ENCODE peak calls at places on chromosomes 1 and 21, in four cellular contexts. E is A549, U is iris pigment epithelial cell, T is NCI-H446 treated with DMSO at 0.1 percent for 48 hours. B is an unnamed sample.
A peak's percentile ranks its signal among the peaks of the same experiment; 100 is the strongest.

GRCh38 chr1:32948082-32948722 is 16.4 kb downstream of the RNF19B start:
- DNase-seq in E (no peak), U (no peak), T (no peak), B (no peak)

GRCh38 chr1:82160036-82160435 is 359.3 kb downstream of the ADGRL2 start:
- DNase-seq in E (no peak), U (peak; percentile 23), T (no peak), B (no peak)

GRCh38 chr1:221223281-221223680 is 344.0 kb downstream of the HLX start:
- DNase-seq in E (no peak), U (no peak), T (no peak), B (no peak)

GRCh38 chr1:168260393-168260792 is 20.3 kb upstream of the TBX19 start:
- DNase-seq in E (no peak), U (no peak), T (no peak), B (no peak)

GRCh38 chr1:58781541-58782307 is 2.1 kb downstream of the JUN start:
- DNase-seq in E (no peak), U (peak; percentile 75), T (peak; percentile 79), B (peak; percentile 57)

GRCh38 chr1:53634571-53634979 is 104.4 kb downstream of the GLIS1 start:
- DNase-seq in E (no peak), U (no peak), T (no peak), B (no peak)

GRCh38 chr1:167126811-167127210 is 32.9 kb downstream of the STYXL2 start:
- DNase-seq in E (no peak), U (no peak), T (no peak), B (no peak)

GRCh38 chr1:16348414-16349182 is 3.7 kb downstream of the FBXO42 start:
- DNase-seq in E (no peak), U (peak; percentile 85), T (no peak), B (peak; percentile 81)

GRCh38 chr1:163250382-163250974 is 47.8 kb upstream of the RGS5 start:
- DNase-seq in E (no peak), U (no peak), T (no peak), B (no peak)

GRCh38 chr21:17793675-17794123 is 25.5 kb downstream of the C21orf91 start:
- DNase-seq in E (no peak), U (peak; percentile 69), T (no peak), B (peak; percentile 35)

GRCh38 chr21:43924421-43925095 is 59.5 kb downstream of the AGPAT3 start:
- DNase-seq in E (no peak), U (no peak), T (no peak), B (no peak)

GRCh38 chr1:180841460-180841859 is 71.2 kb upstream of the KIAA1614 start:
- DNase-seq in E (no peak), U (no peak), T (peak; percentile 9), B (no peak)

GRCh38 chr1:225817611-225818061 is 7.7 kb downstream of the EPHX1 start:
- DNase-seq in E (peak; percentile 65), U (peak; percentile 84), T (peak; percentile 87), B (peak; percentile 31)

GRCh38 chr1:221816899-221817298 is 75.0 kb upstream of the DUSP10 start:
- DNase-seq in E (no peak), U (peak; percentile 98), T (no peak), B (peak; percentile 74)

GRCh38 chr1:159229896-159230295 is 25.2 kb downstream of the ACKR1 start:
- DNase-seq in E (no peak), U (no peak), T (no peak), B (no peak)

GRCh38 chr1:82000221-82000620 is 199.5 kb downstream of the ADGRL2 start:
- DNase-seq in E (no peak), U (no peak), T (no peak), B (no peak)

GRCh38 chr1:84247425-84248220 is 53.9 kb upstream of the SAMD13 start:
- DNase-seq in E (peak; percentile 68), U (peak; percentile 99), T (no peak), B (no peak)

GRCh38 chr1:182164273-182164672 is 102.8 kb upstream of the ZNF648 start:
- DNase-seq in E (no peak), U (no peak), T (no peak), B (no peak)

GRCh38 chr1:145985502-145986439 is 10.6 kb downstream of the TXNIP start:
- DNase-seq in E (no peak), U (peak; percentile 63), T (peak; percentile 22), B (no peak)

GRCh38 chr1:247747616-247748015 is 325 bp downstream of the OR14A2 start:
- DNase-seq in E (no peak), U (no peak), T (no peak), B (no peak)

GRCh38 chr1:67721650-67722291 is 36.8 kb downstream of the GADD45A start:
- DNase-seq in E (no peak), U (no peak), T (no peak), B (no peak)

GRCh38 chr1:112267206-112267605 is 128.8 kb upstream of the CTTNBP2NL start:
- DNase-seq in E (no peak), U (no peak), T (no peak), B (no peak)

GRCh38 chr1:175155473-175155856 is 37.1 kb downstream of the KIAA0040 start:
- DNase-seq in E (no peak), U (no peak), T (no peak), B (no peak)

GRCh38 chr1:168628807-168629206 is 52.4 kb downstream of the XCL1 start:
- DNase-seq in E (peak; percentile 9), U (peak; percentile 64), T (no peak), B (no peak)

GRCh38 chr1:14826172-14826636 is 227.7 kb downstream of the KAZN start:
- DNase-seq in E (no peak), U (peak; percentile 95), T (no peak), B (peak; percentile 42)

GRCh38 chr21:44681861-44682579 is at the start of gene KRTAP12-1:
- DNase-seq in E (no peak), U (no peak), T (no peak), B (no peak)

GRCh38 chr1:206900149-206900548 is 2.9 kb downstream of the IL24 start:
- DNase-seq in E (no peak), U (no peak), T (no peak), B (no peak)

GRCh38 chr1:18907021-18907913 is 4.9 kb upstream of the ALDH4A1 start:
- DNase-seq in E (peak; percentile 58), U (peak; percentile 48), T (peak; percentile 30), B (peak; percentile 83)

GRCh38 chr1:234921266-234922062 is 207.2 kb downstream of the TOMM20 start:
- DNase-seq in E (no peak), U (peak; percentile 84), T (no peak), B (no peak)

GRCh38 chr1:230236951-230237350 is 169.9 kb downstream of the GALNT2 start:
- DNase-seq in E (no peak), U (peak; percentile 64), T (no peak), B (no peak)

GRCh38 chr1:43565600-43566360 is 35.1 kb downstream of the PTPRF start:
- DNase-seq in E (no peak), U (peak; percentile 59), T (no peak), B (peak; percentile 35)

GRCh38 chr21:16007933-16008332 is 278.2 kb downstream of the USP25 start:
- DNase-seq in E (no peak), U (peak; percentile 29), T (no peak), B (no peak)

GRCh38 chr1:213452504-213452903 is 401.5 kb downstream of the RPS6KC1 start:
- DNase-seq in E (no peak), U (no peak), T (no peak), B (no peak)

GRCh38 chr21:41250519-41250918 is 66.1 kb upstream of the FAM3B start:
- DNase-seq in E (no peak), U (no peak), T (no peak), B (peak; percentile 46)

GRCh38 chr1:219066631-219067349 is 106.9 kb upstream of the LYPLAL1 start:
- DNase-seq in E (peak; percentile 36), U (peak; percentile 78), T (no peak), B (peak; percentile 95)

GRCh38 chr21:42674351-42674940 is 21.0 kb downstream of the PDE9A start:
- DNase-seq in E (no peak), U (no peak), T (peak; percentile 12), B (no peak)

GRCh38 chr1:8422439-8423133 is 104.7 kb downstream of the SLC45A1 start:
- DNase-seq in E (no peak), U (no peak), T (no peak), B (peak; percentile 65)

GRCh38 chr1:6025269-6026094 is 20.2 kb upstream of the KCNAB2 start:
- DNase-seq in E (no peak), U (peak; percentile 29), T (no peak), B (peak; percentile 41)